ENCODE peak calls at places on chromosomes 11 and 22, in nine cellular contexts. One of them, this sample, is unnamed.

GRCh38 chr22:22923379-22923778 is 35.8 kb downstream of the IGLL5 start:
- DNase-seq in HCT116: no peak
- DNase-seq in body of pancreas: no peak
- DNase-seq in bronchial epithelial cell: no peak
- DNase-seq in A549: no peak
- DNase-seq in GM20000: no peak
- DNase-seq in AG04450: no peak
- DNase-seq in H9: no peak
- DNase-seq in AG10803: no peak
- DNase-seq in this sample: no peak

GRCh38 chr22:44892803-44893730 is 116.7 kb downstream of the PHF21B start:
- DNase-seq in GM20000: no peak
- DNase-seq in H9: no peak
- DNase-seq in A549: no peak
- DNase-seq in bronchial epithelial cell: no peak
- DNase-seq in body of pancreas: no peak
- DNase-seq in HCT116: no peak
- DNase-seq in AG10803: no peak
- DNase-seq in AG04450: no peak
- DNase-seq in this sample: no peak

GRCh38 chr11:76805206-76805913 is 22.2 kb downstream of the TSKU start:
- DNase-seq in A549: no peak
- DNase-seq in body of pancreas: no peak
- DNase-seq in bronchial epithelial cell: peak
- DNase-seq in H9: no peak
- DNase-seq in GM20000: no peak
- DNase-seq in HCT116: no peak
- DNase-seq in AG04450: no peak
- DNase-seq in AG10803: peak
- DNase-seq in this sample: no peak

GRCh38 chr11:47992959-47993820 is 12.8 kb downstream of the PTPRJ start:
- DNase-seq in GM20000: no peak
- DNase-seq in AG10803: peak
- DNase-seq in HCT116: peak
- DNase-seq in AG04450: no peak
- DNase-seq in bronchial epithelial cell: peak
- DNase-seq in H9: no peak
- DNase-seq in body of pancreas: no peak
- DNase-seq in A549: peak
- DNase-seq in this sample: no peak

GRCh38 chr11:110606415-110606814 is 105.8 kb downstream of the ARHGAP20 start:
- DNase-seq in HCT116: no peak
- DNase-seq in body of pancreas: no peak
- DNase-seq in GM20000: no peak
- DNase-seq in AG04450: no peak
- DNase-seq in H9: no peak
- DNase-seq in A549: no peak
- DNase-seq in bronchial epithelial cell: no peak
- DNase-seq in AG10803: no peak
- DNase-seq in this sample: no peak

GRCh38 chr22:23085785-23086184 is 15.5 kb downstream of the GNAZ start:
- DNase-seq in A549: no peak
- DNase-seq in H9: no peak
- DNase-seq in AG04450: no peak
- DNase-seq in AG10803: no peak
- DNase-seq in body of pancreas: no peak
- DNase-seq in GM20000: no peak
- DNase-seq in HCT116: no peak
- DNase-seq in bronchial epithelial cell: no peak
- DNase-seq in this sample: no peak

GRCh38 chr11:74171630-74172465 is 759 bp downstream of the PPME1 start:
- DNase-seq in GM20000: no peak
- DNase-seq in H9: no peak
- DNase-seq in HCT116: no peak
- DNase-seq in A549: no peak
- DNase-seq in bronchial epithelial cell: peak
- DNase-seq in AG10803: peak
- DNase-seq in body of pancreas: no peak
- DNase-seq in AG04450: no peak
- DNase-seq in this sample: no peak

GRCh38 chr11:64013141-64013896 is 22.4 kb upstream of the FLRT1 start:
- DNase-seq in A549: no peak
- DNase-seq in GM20000: no peak
- DNase-seq in bronchial epithelial cell: no peak
- DNase-seq in H9: no peak
- DNase-seq in AG10803: no peak
- DNase-seq in HCT116: no peak
- DNase-seq in body of pancreas: no peak
- DNase-seq in AG04450: no peak
- DNase-seq in this sample: no peak

GRCh38 chr11:123083623-123084029 is 21.7 kb upstream of the HSPA8 start:
- DNase-seq in bronchial epithelial cell: peak
- DNase-seq in AG04450: peak
- DNase-seq in A549: peak
- DNase-seq in GM20000: no peak
- DNase-seq in body of pancreas: peak
- DNase-seq in AG10803: peak
- DNase-seq in HCT116: peak
- DNase-seq in H9: no peak
- DNase-seq in this sample: no peak

GRCh38 chr11:4022669-4023068 is 71.9 kb upstream of the RRM1 start:
- DNase-seq in AG10803: no peak
- DNase-seq in body of pancreas: no peak
- DNase-seq in HCT116: no peak
- DNase-seq in bronchial epithelial cell: no peak
- DNase-seq in H9: no peak
- DNase-seq in A549: no peak
- DNase-seq in AG04450: no peak
- DNase-seq in GM20000: no peak
- DNase-seq in this sample: no peak

GRCh38 chr11:75492181-75492820 is 33.4 kb downstream of the GDPD5 start:
- DNase-seq in body of pancreas: no peak
- DNase-seq in GM20000: peak
- DNase-seq in AG04450: no peak
- DNase-seq in HCT116: no peak
- DNase-seq in AG10803: no peak
- DNase-seq in H9: peak
- DNase-seq in A549: no peak
- DNase-seq in bronchial epithelial cell: peak
- DNase-seq in this sample: no peak

GRCh38 chr11:134561348-134561720 is 149.3 kb upstream of the B3GAT1 start:
- DNase-seq in GM20000: no peak
- DNase-seq in H9: no peak
- DNase-seq in AG10803: no peak
- DNase-seq in body of pancreas: no peak
- DNase-seq in A549: no peak
- DNase-seq in HCT116: no peak
- DNase-seq in bronchial epithelial cell: no peak
- DNase-seq in AG04450: no peak
- DNase-seq in this sample: no peak

GRCh38 chr11:134724779-134725140 is 312.7 kb upstream of the B3GAT1 start:
- DNase-seq in H9: no peak
- DNase-seq in bronchial epithelial cell: no peak
- DNase-seq in GM20000: no peak
- DNase-seq in A549: no peak
- DNase-seq in HCT116: no peak
- DNase-seq in AG10803: no peak
- DNase-seq in AG04450: no peak
- DNase-seq in body of pancreas: no peak
- DNase-seq in this sample: no peak

GRCh38 chr11:128290106-128290840 is 297.1 kb downstream of the ETS1 start:
- DNase-seq in AG04450: peak
- DNase-seq in H9: peak
- DNase-seq in AG10803: peak
- DNase-seq in HCT116: peak
- DNase-seq in A549: peak
- DNase-seq in bronchial epithelial cell: peak
- DNase-seq in body of pancreas: peak
- DNase-seq in GM20000: peak
- DNase-seq in this sample: peak

GRCh38 chr11:2732261-2732939 is 32.6 kb upstream of the KCNQ1OT1 start:
- DNase-seq in HCT116: no peak
- DNase-seq in body of pancreas: no peak
- DNase-seq in H9: no peak
- DNase-seq in bronchial epithelial cell: no peak
- DNase-seq in AG04450: no peak
- DNase-seq in AG10803: no peak
- DNase-seq in A549: no peak
- DNase-seq in GM20000: no peak
- DNase-seq in this sample: no peak

GRCh38 chr11:119153049-119153818 is 4.4 kb downstream of the ABCG4 start:
- DNase-seq in bronchial epithelial cell: no peak
- DNase-seq in A549: no peak
- DNase-seq in body of pancreas: no peak
- DNase-seq in HCT116: no peak
- DNase-seq in GM20000: no peak
- DNase-seq in H9: peak
- DNase-seq in AG04450: no peak
- DNase-seq in AG10803: no peak
- DNase-seq in this sample: no peak

GRCh38 chr11:131723088-131723487 is 352.7 kb downstream of the NTM start:
- DNase-seq in H9: no peak
- DNase-seq in AG04450: no peak
- DNase-seq in GM20000: no peak
- DNase-seq in AG10803: no peak
- DNase-seq in body of pancreas: no peak
- DNase-seq in bronchial epithelial cell: no peak
- DNase-seq in HCT116: no peak
- DNase-seq in A549: no peak
- DNase-seq in this sample: no peak

GRCh38 chr11:44269369-44270351 is 40.3 kb downstream of the ALX4 start:
- DNase-seq in body of pancreas: no peak
- DNase-seq in AG04450: no peak
- DNase-seq in HCT116: no peak
- DNase-seq in GM20000: no peak
- DNase-seq in A549: no peak
- DNase-seq in AG10803: peak
- DNase-seq in H9: no peak
- DNase-seq in bronchial epithelial cell: no peak
- DNase-seq in this sample: no peak

GRCh38 chr22:29359469-29359868 is 28.9 kb downstream of the AP1B1 start:
- DNase-seq in body of pancreas: peak
- DNase-seq in H9: peak
- DNase-seq in A549: peak
- DNase-seq in AG10803: peak
- DNase-seq in HCT116: peak
- DNase-seq in GM20000: no peak
- DNase-seq in bronchial epithelial cell: peak
- DNase-seq in AG04450: no peak
- DNase-seq in this sample: no peak

DNA sequence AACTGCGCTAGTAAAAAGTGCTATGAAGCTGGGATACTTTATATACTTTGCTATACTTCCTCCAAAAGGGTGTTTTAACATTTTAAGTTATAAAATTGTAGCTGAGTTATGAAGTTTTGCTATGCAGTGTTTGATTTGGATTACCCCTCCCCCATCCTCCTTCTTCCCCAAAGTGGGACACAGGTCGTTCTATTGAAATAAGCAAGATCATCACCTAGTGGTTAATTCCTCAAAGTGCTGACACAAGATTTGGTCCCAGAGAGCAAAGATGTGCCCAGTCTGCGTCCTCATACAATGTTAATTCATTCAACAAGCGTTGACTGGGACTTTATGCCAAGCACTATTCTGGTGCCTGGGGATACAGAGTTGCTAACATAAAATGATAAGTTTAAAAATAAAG is 78.5 kb downstream of the SPON1 start:
- DNase-seq in H9: no peak
- DNase-seq in HCT116: peak
- DNase-seq in GM20000: no peak
- DNase-seq in AG10803: no peak
- DNase-seq in bronchial epithelial cell: peak
- DNase-seq in body of pancreas: no peak
- DNase-seq in AG04450: no peak
- DNase-seq in A549: no peak
- DNase-seq in this sample: no peak
- TF ChIP-seq CTCF in H9: peak
- TF ChIP-seq CTCF in HCT116: peak
- TF ChIP-seq CTCF in GM20000: no peak
- TF ChIP-seq CTCF in AG10803: peak
- TF ChIP-seq CTCF in bronchial epithelial cell: peak
- TF ChIP-seq CTCF in body of pancreas: no peak
- TF ChIP-seq CTCF in AG04450: peak
- TF ChIP-seq CTCF in A549: peak
- TF ChIP-seq CTCF in this sample: no peak

GRCh38 chr22:38572065-38572464 is 2.1 kb upstream of the DMC1 start:
- DNase-seq in bronchial epithelial cell: peak
- DNase-seq in body of pancreas: peak
- DNase-seq in A549: peak
- DNase-seq in HCT116: peak
- DNase-seq in H9: no peak
- DNase-seq in GM20000: peak
- DNase-seq in AG04450: no peak
- DNase-seq in AG10803: peak
- DNase-seq in this sample: no peak
- TF ChIP-seq CTCF in bronchial epithelial cell: no peak
- TF ChIP-seq CTCF in body of pancreas: peak
- TF ChIP-seq CTCF in A549: peak
- TF ChIP-seq CTCF in HCT116: peak
- TF ChIP-seq CTCF in H9: peak
- TF ChIP-seq CTCF in GM20000: peak
- TF ChIP-seq CTCF in AG04450: peak
- TF ChIP-seq CTCF in AG10803: peak
- TF ChIP-seq CTCF in this sample: peak

GRCh38 chr11:9893474-9893873 is 229.6 kb downstream of the SWAP70 start:
- DNase-seq in AG10803: no peak
- DNase-seq in A549: no peak
- DNase-seq in body of pancreas: no peak
- DNase-seq in bronchial epithelial cell: no peak
- DNase-seq in H9: peak
- DNase-seq in HCT116: no peak
- DNase-seq in GM20000: no peak
- DNase-seq in AG04450: no peak
- DNase-seq in this sample: no peak
- TF ChIP-seq CTCF in AG10803: no peak
- TF ChIP-seq CTCF in A549: no peak
- TF ChIP-seq CTCF in body of pancreas: no peak
- TF ChIP-seq CTCF in bronchial epithelial cell: no peak
- TF ChIP-seq CTCF in H9: peak
- TF ChIP-seq CTCF in HCT116: no peak
- TF ChIP-seq CTCF in GM20000: no peak
- TF ChIP-seq CTCF in AG04450: no peak
- TF ChIP-seq CTCF in this sample: no peak

DNA sequence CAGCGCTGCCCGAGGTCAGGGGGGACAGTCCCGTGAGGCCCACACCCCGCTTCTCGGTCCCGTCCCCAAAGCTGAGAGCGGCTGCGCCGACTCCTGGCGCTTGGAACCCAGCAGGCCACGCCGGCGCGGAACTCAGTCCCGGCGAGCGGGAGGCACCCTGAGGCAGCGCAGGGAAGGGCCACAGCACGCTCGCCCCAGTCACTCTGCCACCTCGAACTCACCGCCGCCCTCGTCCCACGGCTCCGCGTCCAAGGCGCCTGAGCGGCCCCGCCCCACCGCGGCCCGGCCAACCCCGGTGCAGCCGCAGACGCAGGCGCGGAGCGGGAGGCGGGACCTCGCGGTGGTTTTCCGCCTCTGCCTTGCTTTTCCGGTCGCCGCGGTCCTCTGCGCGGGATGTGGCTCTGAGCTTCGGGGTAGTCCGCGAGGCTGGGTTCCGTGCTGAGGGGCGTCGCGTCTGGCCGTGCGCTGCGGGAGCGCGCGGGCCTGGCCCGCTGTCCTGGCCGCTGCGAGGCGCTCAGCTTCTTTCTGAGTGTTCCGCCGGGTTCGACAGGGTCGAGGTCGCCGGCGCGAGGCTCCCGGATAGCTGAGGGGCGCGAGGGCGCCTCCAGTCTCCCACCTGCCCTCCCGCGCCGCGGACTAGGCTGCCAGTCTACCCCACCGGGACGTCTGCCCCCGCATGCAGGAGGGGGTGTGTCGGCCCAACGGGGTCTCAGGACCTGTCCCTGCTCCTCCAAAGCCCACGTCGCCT is at the start of gene CDPF1:
- DNase-seq in bronchial epithelial cell: peak
- DNase-seq in body of pancreas: peak
- DNase-seq in A549: peak
- DNase-seq in AG04450: peak
- DNase-seq in H9: peak
- DNase-seq in AG10803: peak
- DNase-seq in GM20000: peak
- DNase-seq in HCT116: peak
- DNase-seq in this sample: peak
- TF ChIP-seq CTCF in bronchial epithelial cell: no peak
- TF ChIP-seq CTCF in body of pancreas: no peak
- TF ChIP-seq CTCF in A549: no peak
- TF ChIP-seq CTCF in AG04450: no peak
- TF ChIP-seq CTCF in H9: no peak
- TF ChIP-seq CTCF in AG10803: no peak
- TF ChIP-seq CTCF in GM20000: no peak
- TF ChIP-seq CTCF in HCT116: no peak
- TF ChIP-seq CTCF in this sample: no peak

This sample was measured in lower lobe of right lung.